ENCODE peak calls at places on chromosomes 13 and 19, in five cellular contexts. G is CD4-positive, alpha-beta T cell; V is AG04450; U is heart right ventricle; Z is fibroblast of lung. P is an unnamed sample.

GRCh38 chr13:97348569-97349100 is 85.3 kb upstream of the RAP2A start:
- DNase-seq in G (no peak), V (no peak), U (no peak), Z (no peak), P (no peak)

GRCh38 chr19:40588926-40589569 is 12.1 kb upstream of the LTBP4 start:
- DNase-seq in G (no peak), V (no peak), U (no peak), Z (no peak), P (no peak)

GRCh38 chr19:23071087-23071511 is 45.7 kb upstream of the ZNF730 start:
- DNase-seq in G (no peak), V (no peak), U (peak; percentile 37), Z (peak; percentile 24), P (no peak)

GRCh38 chr13:36680918-36681317 is 7.1 kb downstream of the SERTM1 start:
- DNase-seq in G (no peak), V (no peak), U (no peak), Z (no peak), P (no peak)

GRCh38 chr13:111503376-111503775 is 182.9 kb downstream of the TEX29 start:
- DNase-seq in G (no peak), V (no peak), U (no peak), Z (no peak), P (no peak)

GRCh38 chr13:83274679-83275078 is 607.6 kb downstream of the SLITRK1 start:
- DNase-seq in G (no peak), V (no peak), U (no peak), Z (no peak), P (no peak)

GRCh38 chr13:63048648-63049047 is 1633.0 kb upstream of the PCDH20 start:
- DNase-seq in G (no peak), V (no peak), U (no peak), Z (peak; percentile 15), P (no peak)

GRCh38 chr19:44675516-44675915 is 4.2 kb downstream of the CEACAM19 start:
- DNase-seq in G (no peak), V (no peak), U (no peak), Z (no peak), P (no peak)

GRCh38 chr19:3263866-3264265 is 39.4 kb downstream of the CELF5 start:
- DNase-seq in G (no peak), V (no peak), U (no peak), Z (no peak), P (no peak)

GRCh38 chr13:39859898-39860297 is 204.4 kb downstream of the COG6 start:
- DNase-seq in G (no peak), V (no peak), U (no peak), Z (no peak), P (no peak)

GRCh38 chr13:69485991-69486592 is 621.5 kb upstream of the ATXN8OS start:
- DNase-seq in G (no peak), V (no peak), U (no peak), Z (no peak), P (no peak)

GRCh38 chr19:46416077-46416709 is 2.8 kb upstream of the CCDC8 start:
- DNase-seq in G (no peak), V (peak; percentile 65), U (peak; percentile 91), Z (peak; percentile 83), P (peak; percentile 71)

GRCh38 chr19:47713046-47714021 is at the start of gene EHD2:
- DNase-seq in G (peak; percentile 45), V (peak; percentile 48), U (peak; percentile 86), Z (peak; percentile 87), P (no peak)

GRCh38 chr13:102402292-102402691 is 444 bp upstream of the FGF14 start:
- DNase-seq in G (no peak), V (no peak), U (peak; percentile 11), Z (peak; percentile 70), P (peak; percentile 58)

GRCh38 chr13:102401305-102401704 is 543 bp downstream of the FGF14 start:
- DNase-seq in G (no peak), V (no peak), U (no peak), Z (peak; percentile 48), P (no peak)

GRCh38 chr13:102401755-102402154 is at the start of gene FGF14:
- DNase-seq in G (no peak), V (no peak), U (no peak), Z (peak; percentile 11), P (no peak)

GRCh38 chr13:102399791-102400618 is 1.8 kb downstream of the FGF14 start:
- DNase-seq in G (peak; percentile 33), V (no peak), U (peak; percentile 23), Z (peak; percentile 18), P (peak; percentile 60)

GRCh38 chr13:102400619-102401125 is 1.2 kb downstream of the FGF14 start:
- DNase-seq in G (peak; percentile 33), V (no peak), U (peak; percentile 27), Z (peak; percentile 22), P (peak; percentile 48)
- H3K27me3 ChIP-seq in G (peaks cover 46% of the 10 kb centered on the region), V (peaks cover 27% of the 10 kb centered on the region), U (peaks cover 32% of the 10 kb centered on the region), Z (no peaks in the 10 kb centered on the region), P (no peaks in the 10 kb centered on the region)

GRCh38 chr19:28024920-28025319 is 1188.0 kb downstream of the UQCRFS1 start:
- DNase-seq in G (no peak), V (no peak), U (no peak), Z (no peak), P (no peak)

GRCh38 chr19:28027116-28027515 is 1185.8 kb downstream of the UQCRFS1 start:
- DNase-seq in G (no peak), V (no peak), U (no peak), Z (no peak), P (no peak)

GRCh38 chr19:28023064-28023463 is 1189.9 kb downstream of the UQCRFS1 start:
- DNase-seq in G (no peak), V (no peak), U (no peak), Z (no peak), P (no peak)

GRCh38 chr19:28026636-28027035 is 1186.3 kb downstream of the UQCRFS1 start:
- DNase-seq in G (no peak), V (no peak), U (no peak), Z (no peak), P (no peak)

DNA sequence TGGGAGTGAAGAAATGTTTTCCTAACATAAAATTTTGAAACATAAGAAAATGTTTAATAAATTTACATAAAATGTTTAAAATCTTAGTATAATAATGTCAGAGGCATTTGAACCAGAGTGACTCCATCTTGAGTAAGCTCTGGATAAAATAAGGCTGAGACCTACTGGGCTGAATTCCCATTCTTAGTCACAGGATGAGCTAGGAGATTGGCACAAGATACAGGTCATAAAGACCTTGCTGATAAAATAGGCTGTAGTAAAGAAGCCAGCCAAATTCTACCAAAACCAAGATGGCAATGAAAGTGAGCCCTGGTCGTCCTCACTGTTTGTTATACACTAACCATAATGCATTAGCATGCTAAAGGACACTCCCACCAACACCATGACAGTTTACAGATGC is 1184.1 kb downstream of the UQCRFS1 start:
- DNase-seq in G (no peak), V (no peak), U (no peak), Z (no peak), P (no peak)
- TF ChIP-seq CTCF in G (no peak), V (no peak), U (no peak), Z (no peak), P (no peak)

GRCh38 chr13:50125556-50126377 is 110.5 kb downstream of the KCNRG start:
- DNase-seq in G (peak; percentile 87), V (peak; percentile 66), U (peak; percentile 94), Z (peak; percentile 95), P (peak; percentile 98)
- H3K27me3 ChIP-seq in G (peaks cover 30% of the 10 kb centered on the region), V (peaks cover 33% of the 10 kb centered on the region), U (peaks cover 22% of the 10 kb centered on the region), Z (no peaks in the 10 kb centered on the region), P (no peaks in the 10 kb centered on the region)

DNA sequence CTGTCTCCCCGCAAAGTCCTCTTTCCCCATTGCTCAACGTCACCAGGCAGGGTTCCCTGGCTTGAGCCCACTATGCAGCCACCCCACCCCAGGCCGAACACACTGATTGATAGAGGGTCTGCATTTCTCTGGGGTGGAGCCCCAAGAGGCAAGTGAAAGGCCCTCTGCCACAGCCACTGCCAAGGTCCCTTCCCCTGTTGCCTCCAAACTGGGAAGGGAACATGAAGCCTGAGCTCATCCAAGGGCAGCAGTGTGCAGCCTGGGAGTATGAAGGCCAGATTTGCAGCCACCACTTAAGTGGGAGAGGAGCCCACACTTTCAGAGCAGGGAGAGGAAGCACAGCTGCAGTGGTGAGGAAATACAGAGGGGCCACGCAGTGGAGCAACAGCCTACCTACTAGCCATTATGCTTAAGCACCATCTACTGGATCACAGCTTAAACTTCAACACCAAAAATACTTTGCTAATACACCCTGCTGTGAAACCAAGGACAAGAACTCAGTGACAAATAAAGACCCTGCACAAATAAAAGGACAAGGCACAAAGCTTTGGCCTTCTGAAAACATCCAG is 48.6 kb downstream of the UBL3 start:
- DNase-seq in G (no peak), V (no peak), U (no peak), Z (peak; percentile 4), P (no peak)
- TF ChIP-seq CTCF in G (no peak), V (peak; percentile 5), U (no peak), Z (no peak), P (no peak)

DNA sequence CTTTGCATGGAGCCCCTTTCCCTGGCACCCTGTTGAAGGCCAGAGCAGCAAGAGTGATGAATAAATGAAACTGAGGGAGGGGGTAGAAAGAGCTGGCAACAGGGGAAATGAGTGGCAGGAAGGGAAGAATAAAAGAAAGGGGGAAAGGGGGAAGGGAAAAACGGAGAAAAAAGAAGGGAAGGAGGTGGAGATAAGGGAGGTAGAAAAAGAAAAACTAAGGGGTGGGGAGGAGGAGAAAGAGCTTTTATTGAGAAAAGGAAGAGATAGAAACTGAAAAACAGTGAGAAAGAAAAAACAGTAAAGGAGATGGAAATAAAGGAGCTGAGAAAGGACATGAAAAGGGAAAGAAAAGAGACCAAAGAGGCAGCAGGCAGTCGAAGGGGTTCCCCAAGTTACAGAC is 42.1 kb downstream of the DEDD2 start:
- DNase-seq in G (no peak), V (no peak), U (no peak), Z (no peak), P (no peak)
- H3K27me3 ChIP-seq in G (peaks cover 36% of the 10 kb centered on the region), V (peaks cover 69% of the 10 kb centered on the region), U (peaks cover 70% of the 10 kb centered on the region), Z (peaks cover 57% of the 10 kb centered on the region), P (peaks cover 12% of the 10 kb centered on the region)

GRCh38 chr13:54449922-54450321 is 1421.3 kb downstream of the OLFM4 start:
- DNase-seq in G (no peak), V (no peak), U (no peak), Z (no peak), P (no peak)
- TF ChIP-seq CTCF in G (no peak), V (no peak), U (no peak), Z (no peak), P (no peak)